ENCODE peak calls at places on chromosomes 13 and 19, in four cellular contexts. X, P, W and C are unnamed samples. For H3K4me1, the result is how much of the 10 kb centered on the place peaks cover.

GRCh38 chr13:99907627-99908026 is 63.9 kb downstream of the ZIC5 start:
- DNase-seq in X (no peak), W (no peak), P (no peak), C (no peak)

GRCh38 chr13:32837307-32837972 is 178.8 kb upstream of the KL start:
- DNase-seq in P (no peak), X (no peak), W (no peak), C (no peak)

GRCh38 chr19:16849168-16849567 is 20.0 kb downstream of the SIN3B start:
- DNase-seq in W (no peak), X (no peak), P (no peak), C (no peak)

GRCh38 chr13:112970552-112971287 is 1.7 kb downstream of the MCF2L start:
- DNase-seq in W (no peak), X (no peak), P (no peak), C (no peak)

GRCh38 chr13:106103779-106104178 is 431.7 kb downstream of the EFNB2 start:
- DNase-seq in X (no peak), W (no peak), P (peak), C (no peak)

GRCh38 chr13:21106089-21106488 is 44.7 kb upstream of the LATS2 start:
- DNase-seq in X (no peak), W (no peak), P (no peak), C (no peak)

GRCh38 chr19:34502582-34503545 is 21.3 kb downstream of the WTIP start:
- DNase-seq in P (peak), W (no peak), X (no peak), C (no peak)

GRCh38 chr19:919157-920050 is 2.3 kb downstream of the KISS1R start:
- DNase-seq in W (no peak), X (no peak), P (peak), C (no peak)

GRCh38 chr13:31786011-31786410 is 46.7 kb downstream of the RXFP2 start:
- DNase-seq in X (no peak), P (no peak), W (no peak), C (no peak)

GRCh38 chr13:31878955-31879354 is 139.6 kb downstream of the RXFP2 start:
- DNase-seq in P (no peak), X (no peak), W (no peak), C (no peak)

GRCh38 chr19:40716655-40717324 is at the start of the genes COQ8B and ITPKC:
- DNase-seq in W (peak), P (peak), X (peak), C (peak)
- TF ChIP-seq CTCF in W (no peak), P (peak), X (peak), C (peak)

DNA sequence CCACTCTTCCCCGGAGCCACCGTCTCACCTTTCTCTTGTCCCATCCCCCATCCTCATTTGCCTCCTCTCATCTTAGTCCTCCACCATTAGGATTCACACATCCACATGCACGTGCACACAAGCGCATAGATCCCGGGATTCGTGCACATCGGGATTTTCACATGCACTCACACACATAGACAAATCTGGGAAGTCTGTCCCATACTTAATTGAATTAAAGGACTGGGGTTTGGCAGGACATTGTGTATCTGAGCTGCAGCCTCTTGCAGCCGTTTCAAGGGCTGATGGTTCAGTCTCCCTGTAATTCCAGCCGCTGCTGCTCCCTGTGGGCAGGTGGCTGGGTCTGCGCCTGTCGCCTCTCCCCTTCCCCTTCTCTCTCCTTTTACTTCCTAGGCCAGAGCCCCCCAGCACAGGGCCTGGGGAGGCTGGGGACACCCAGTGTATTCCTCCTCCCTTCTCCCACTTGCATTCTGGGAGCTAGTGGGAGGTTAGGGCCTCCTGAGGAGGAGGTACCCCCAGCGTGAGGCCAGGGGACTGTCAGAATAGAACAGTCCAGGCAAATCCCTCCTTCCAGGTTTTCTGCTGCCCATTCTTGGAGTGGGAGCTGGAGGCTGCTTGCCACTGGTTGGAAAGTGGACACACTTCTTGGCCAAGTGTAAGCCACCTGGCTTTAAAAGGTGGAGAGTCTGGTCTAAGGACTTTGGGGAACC is 43.6 kb downstream of the LYL1 start:
- DNase-seq in X (no peak), P (no peak), W (no peak), C (no peak)
- H3K4me1 ChIP-seq in X (half or more), P (under half), W (under half), C (half or more)

GRCh38 chr19:48634424-48635262 is 2.5 kb downstream of the DBP start:
- DNase-seq in W (peak), X (peak), P (peak), C (peak)

GRCh38 chr19:48636859-48637448 is at the start of gene DBP:
- DNase-seq in P (peak), W (no peak), X (no peak), C (peak)

GRCh38 chr19:48634036-48634342 is 3.2 kb downstream of the DBP start:
- DNase-seq in W (no peak), P (no peak), X (no peak), C (no peak)

GRCh38 chr19:48635966-48636858 is 967 bp downstream of the DBP start:
- DNase-seq in X (no peak), P (no peak), W (no peak), C (no peak)

GRCh38 chr19:48635263-48635965 is 1.8 kb downstream of the DBP start:
- DNase-seq in X (peak), P (peak), W (no peak), C (peak)
- TF ChIP-seq POLR2A in X (no peak), P (no peak), W (peak), C (no peak)

GRCh38 chr19:12770922-12771321 is 4.4 kb downstream of the HOOK2 start:
- DNase-seq in P (no peak), W (no peak), X (no peak), C (no peak)

GRCh38 chr19:12777217-12778019 is 2.1 kb upstream of the HOOK2 start:
- DNase-seq in P (peak), W (no peak), X (peak), C (peak)

GRCh38 chr19:12774588-12775555 is at the start of gene HOOK2:
- DNase-seq in W (no peak), X (peak), P (peak), C (peak)

GRCh38 chr19:12772323-12772722 is 3.0 kb downstream of the HOOK2 start:
- DNase-seq in W (no peak), X (no peak), P (no peak), C (peak)

DNA sequence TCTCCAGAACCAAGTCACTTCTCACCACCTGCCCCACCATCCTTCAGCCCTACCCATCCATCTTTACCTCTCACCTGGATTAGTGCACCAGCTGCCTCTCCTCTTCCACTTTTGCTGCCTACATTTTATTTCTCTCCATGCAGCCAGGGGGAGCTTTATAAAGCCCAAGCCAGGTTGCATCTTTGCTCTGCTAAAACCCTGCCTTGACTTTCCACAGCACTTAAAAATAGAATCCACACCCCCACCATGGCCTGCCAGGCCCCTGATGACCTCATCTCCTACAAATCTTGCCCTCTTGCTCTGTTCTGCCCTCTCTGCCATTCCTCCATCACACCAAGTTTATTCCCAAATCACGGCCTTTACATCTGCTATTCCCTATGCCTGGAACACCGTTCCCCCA is 1.8 kb downstream of the HOOK2 start:
- DNase-seq in W (no peak), P (no peak), X (no peak), C (peak)
- TF ChIP-seq CTCF in W (no peak), P (no peak), X (no peak), C (peak)

GRCh38 chr19:47095707-47096704 is 17.6 kb downstream of the ZC3H4 start:
- DNase-seq in W (no peak), P (peak), X (peak), C (peak)
- H3K4me1 ChIP-seq in W (under half), P (under half), X (under half), C (under half)

DNA sequence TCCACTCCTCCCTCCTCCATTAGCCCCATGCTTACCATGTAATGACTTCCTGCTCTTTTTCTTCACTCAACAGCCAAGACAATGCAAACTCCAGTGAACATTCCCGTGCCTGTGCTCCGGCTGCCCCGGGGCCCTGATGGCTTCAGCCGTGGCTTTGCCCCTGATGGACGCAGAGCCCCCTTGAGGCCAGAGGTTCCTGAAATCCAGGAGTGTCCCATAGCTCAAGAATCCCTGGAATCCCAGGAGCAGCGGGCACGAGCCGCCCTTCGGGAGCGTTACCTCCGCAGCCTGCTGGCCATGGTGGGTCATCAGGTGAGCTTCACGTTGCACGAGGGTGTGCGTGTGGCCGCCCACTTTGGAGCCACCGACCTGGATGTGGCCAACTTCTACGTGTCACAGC is 2.9 kb upstream of the PPP1R37 start:
- DNase-seq in P (no peak), X (no peak), W (no peak), C (no peak)
- TF ChIP-seq POLR2A in P (no peak), X (no peak), W (no peak), C (no peak)

GRCh38 chr13:36850790-36851438 is 31.9 kb downstream of the RFXAP start:
- DNase-seq in P (no peak), W (no peak), X (no peak), C (no peak)
- TF ChIP-seq CTCF in P (no peak), W (peak), X (no peak), C (no peak)

GRCh38 chr13:72537782-72538181 is 189.6 kb downstream of the MZT1 start:
- DNase-seq in X (no peak), W (no peak), P (no peak), C (no peak)

GRCh38 chr13:72535076-72535475 is 192.4 kb downstream of the MZT1 start:
- DNase-seq in X (no peak), P (no peak), W (no peak), C (no peak)

GRCh38 chr13:72539925-72540324 is 187.5 kb downstream of the MZT1 start:
- DNase-seq in W (no peak), X (no peak), P (no peak), C (no peak)

GRCh38 chr13:72537400-72537780 is 190.0 kb downstream of the MZT1 start:
- DNase-seq in P (no peak), W (no peak), X (no peak), C (no peak)

DNA sequence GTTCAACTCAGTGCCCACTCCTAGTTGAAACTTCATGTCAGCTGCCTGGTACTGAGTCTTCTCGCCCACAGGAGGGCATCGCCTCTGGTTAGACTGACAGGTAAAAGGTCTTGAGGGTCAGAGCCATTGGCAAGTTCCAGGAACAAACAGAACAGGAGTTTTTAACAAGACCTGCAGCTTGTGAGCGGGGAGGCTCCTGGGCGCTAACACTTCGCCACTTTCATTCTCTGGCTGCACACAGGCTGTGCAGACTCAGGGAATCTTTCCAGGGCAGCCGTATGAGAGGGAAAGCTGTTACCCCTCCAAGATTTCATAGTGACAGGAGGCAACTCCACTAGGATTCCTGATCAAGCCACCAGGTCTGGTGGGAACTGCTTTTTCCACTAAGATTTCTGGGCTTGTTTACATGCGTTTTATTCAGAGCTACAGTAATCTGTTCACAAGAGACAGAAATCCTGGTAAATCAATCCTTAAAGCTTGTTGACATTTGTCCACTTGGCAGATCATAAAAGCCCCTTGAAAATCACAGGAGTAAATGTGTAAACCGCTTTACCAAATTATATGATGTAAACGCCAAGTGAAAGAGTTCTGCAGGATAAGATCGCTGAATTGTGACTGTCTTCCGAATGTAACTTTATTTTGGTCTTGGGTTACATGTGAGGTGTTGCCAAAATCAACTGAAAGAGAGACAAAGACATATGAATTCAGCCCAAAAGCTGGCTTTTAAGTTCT is 190.6 kb downstream of the MZT1 start:
- DNase-seq in X (no peak), W (no peak), P (no peak), C (no peak)
- H3K4me1 ChIP-seq in X (under half), W (under half), P (under half), C (under half)